ENCODE peak calls at places on chromosomes 12 and 14, in five cellular contexts. V is tibial nerve; Q is hypothalamus; E is NCI-H69; R is activated T-cell treated with anti-CD3 and anti-CD28 coated beads, Interleukin-2, amount 50 U/mL, for 24 hours. C is an unnamed sample.

GRCh38 chr12:116717466-116718457 is 20.1 kb downstream of the SPRING1 start:
- DNase-seq in V (peak), Q (peak), E (peak), R (no peak), C (peak)

GRCh38 chr12:4118017-4118510 is 155.5 kb upstream of the CCND2 start:
- DNase-seq in V (peak), Q (peak), E (no peak), R (no peak), C (peak)

GRCh38 chr14:61151276-61151675 is 129.9 kb downstream of the TMEM30B start:
- DNase-seq in V (no peak), Q (no peak), E (no peak), R (no peak), C (no peak)

GRCh38 chr14:66247662-66248061 is 238.5 kb upstream of the CCDC196 start:
- DNase-seq in V (no peak), Q (no peak), E (no peak), R (no peak), C (no peak)

GRCh38 chr14:19974844-19975243 is 547 bp upstream of the OR4K15 start:
- DNase-seq in V (no peak), Q (no peak), E (no peak), R (no peak), C (no peak)

GRCh38 chr12:69428351-69429048 is 41.7 kb upstream of the FRS2 start:
- DNase-seq in V (no peak), Q (no peak), E (no peak), R (no peak), C (no peak)

GRCh38 chr12:537772-538171 is 78.0 kb downstream of the B4GALNT3 start:
- DNase-seq in V (no peak), Q (no peak), E (peak), R (no peak), C (no peak)

GRCh38 chr12:68913682-68914081 is 19.3 kb downstream of the CPM start:
- DNase-seq in V (no peak), Q (no peak), E (no peak), R (no peak), C (no peak)

GRCh38 chr14:35355981-35356839 is 48.3 kb downstream of the NFKBIA start:
- DNase-seq in V (no peak), Q (no peak), E (peak), R (peak), C (no peak)

GRCh38 chr12:63068857-63069442 is 82.1 kb downstream of the AVPR1A start:
- DNase-seq in V (no peak), Q (no peak), E (peak), R (no peak), C (no peak)

GRCh38 chr14:21467620-21468019 is 9.1 kb downstream of the RAB2B start:
- DNase-seq in V (no peak), Q (peak), E (no peak), R (no peak), C (no peak)

GRCh38 chr14:103533137-103533998 is 4.4 kb downstream of the TRMT61A start:
- DNase-seq in V (no peak), Q (no peak), E (no peak), R (no peak), C (no peak)

GRCh38 chr12:123267991-123268843 is 3.4 kb downstream of the CDK2AP1 start:
- DNase-seq in V (no peak), Q (peak), E (peak), R (no peak), C (peak)

GRCh38 chr14:100340454-100340813 is 17.3 kb downstream of the SLC25A47 start:
- DNase-seq in V (no peak), Q (no peak), E (no peak), R (peak), C (no peak)

GRCh38 chr12:12684375-12685106 is 11.4 kb downstream of the GPR19 start:
- DNase-seq in V (peak), Q (peak), E (peak), R (no peak), C (no peak)

GRCh38 chr14:65991124-65991523 is 495.0 kb upstream of the CCDC196 start:
- DNase-seq in V (no peak), Q (no peak), E (no peak), R (no peak), C (no peak)